ENCODE peak calls at places on chromosomes 2 and 18, in nine cellular contexts. S is upper lobe of left lung, C is heart left ventricle, O is Peyer's patch, A is brain microvascular endothelial cell, L is PC-9, F is HCT116, N is vagina, I is body of pancreas. X is an unnamed sample.

GRCh38 chr18:75654928-75655745 is 227.6 kb upstream of the SMIM21 start:
- DNase-seq in F (no peak), S (no peak), A (no peak), N (no peak), O (no peak), I (no peak), L (no peak), C (no peak), X (no peak)

GRCh38 chr18:61541673-61542072 is 208.4 kb downstream of the CDH20 start:
- DNase-seq in I (no peak), O (no peak), L (no peak), A (no peak), S (no peak), N (no peak), C (no peak), F (no peak), X (no peak)

GRCh38 chr2:9400268-9401058 is 22.9 kb downstream of the ITGB1BP1 start:
- DNase-seq in A (no peak), C (no peak), L (peak), O (no peak), N (no peak), F (no peak), I (no peak), S (no peak), X (no peak)

GRCh38 chr2:120346034-120346666 is at the start of gene INHBB:
- DNase-seq in I (no peak), C (peak), S (peak), A (no peak), L (peak), O (no peak), N (no peak), F (no peak), X (no peak)

GRCh38 chr18:63578357-63578958 is 8.7 kb upstream of the SERPINB13 start:
- DNase-seq in F (peak), O (no peak), N (no peak), S (no peak), L (peak), I (peak), C (no peak), A (peak), X (no peak)

GRCh38 chr2:236177967-236178909 is 10.1 kb upstream of the GBX2 start:
- DNase-seq in L (peak), O (peak), S (peak), N (no peak), I (peak), A (peak), C (peak), F (peak), X (peak)

GRCh38 chr2:63882395-63883130 is 40.9 kb downstream of the UGP2 start:
- DNase-seq in S (no peak), C (no peak), F (no peak), A (no peak), N (no peak), L (no peak), O (no peak), I (no peak), X (no peak)

GRCh38 chr18:25043104-25043503 is 308.9 kb downstream of the ZNF521 start:
- DNase-seq in O (no peak), L (no peak), F (no peak), C (no peak), S (no peak), A (no peak), I (no peak), N (no peak), X (no peak)

GRCh38 chr2:227033471-227034148 is 130.4 kb downstream of the COL4A4 start:
- DNase-seq in F (peak), C (no peak), L (peak), A (peak), S (peak), N (no peak), I (peak), O (peak), X (peak)

GRCh38 chr2:231684314-231685223 is 23.8 kb upstream of the PTMA start:
- DNase-seq in A (no peak), L (no peak), F (no peak), O (no peak), N (no peak), C (peak), I (peak), S (peak), X (no peak)

GRCh38 chr2:172704072-172704936 is 31.3 kb upstream of the RAPGEF4 start:
- DNase-seq in O (no peak), L (peak), S (no peak), I (peak), N (no peak), F (no peak), C (no peak), A (peak), X (no peak)

GRCh38 chr18:11304900-11305299 is 155.5 kb upstream of the PIEZO2 start:
- DNase-seq in I (no peak), O (no peak), F (no peak), L (no peak), A (no peak), S (no peak), N (no peak), C (no peak), X (no peak)

GRCh38 chr2:40457846-40458245 is 6.0 kb upstream of the SLC8A1 start:
- DNase-seq in S (no peak), A (peak), O (no peak), F (no peak), N (no peak), L (no peak), C (no peak), I (no peak), X (no peak)

GRCh38 chr2:121343191-121343590 is 58.2 kb upstream of the TFCP2L1 start:
- DNase-seq in A (no peak), O (no peak), C (no peak), L (no peak), I (no peak), N (no peak), S (no peak), F (no peak), X (no peak)

GRCh38 chr2:214293593-214293992 is 117.3 kb upstream of the VWC2L start:
- DNase-seq in A (no peak), N (no peak), L (no peak), I (no peak), F (no peak), S (no peak), O (no peak), C (no peak), X (no peak)
- TF ChIP-seq CTCF in A (no peak), N (no peak), L (no peak), I (no peak), F (no peak), S (no peak), O (no peak), C (no peak), X (no peak)

GRCh38 chr2:190158798-190159434 is 96.4 kb upstream of the MSTN start:
- DNase-seq in C (no peak), N (no peak), A (no peak), L (no peak), O (peak), I (no peak), F (no peak), S (no peak), X (no peak)
- H3K27ac ChIP-seq in C (peak), N (peak), A (no peak), L (no peak), O (no peak), I (no peak), F (no peak), S (no peak), X (no peak)

GRCh38 chr2:174486614-174487535 is at the start of gene GPR155:
- DNase-seq in C (peak), O (peak), I (peak), A (peak), F (peak), N (peak), S (peak), L (peak), X (peak)
- TF ChIP-seq CTCF in C (peak), O (peak), I (peak), A (no peak), F (no peak), N (no peak), S (no peak), L (no peak), X (no peak)

GRCh38 chr2:68046642-68047240 is 16.1 kb downstream of the C1D start:
- DNase-seq in I (no peak), F (no peak), A (no peak), S (no peak), O (no peak), N (no peak), C (no peak), L (no peak), X (no peak)
- H3K27ac ChIP-seq in I (no peak), F (no peak), A (no peak), S (no peak), O (no peak), N (no peak), C (no peak), L (no peak), X (no peak)

GRCh38 chr18:902179-902718 is 2.4 kb upstream of the ADCYAP1 start:
- DNase-seq in I (no peak), A (no peak), N (no peak), L (peak), S (no peak), F (peak), C (no peak), O (no peak), X (no peak)
- TF ChIP-seq CTCF in I (no peak), A (peak), N (no peak), L (peak), S (no peak), F (peak), C (no peak), O (no peak), X (no peak)

GRCh38 chr2:205464681-205465080 is 217.6 kb upstream of the NRP2 start:
- DNase-seq in S (no peak), O (no peak), C (no peak), L (no peak), I (no peak), F (no peak), N (no peak), A (no peak), X (no peak)

GRCh38 chr2:205463626-205464025 is 218.7 kb upstream of the NRP2 start:
- DNase-seq in A (no peak), S (no peak), N (no peak), I (no peak), O (no peak), C (no peak), L (no peak), F (no peak), X (no peak)

GRCh38 chr2:205461678-205462665 is 220.3 kb upstream of the NRP2 start:
- DNase-seq in L (no peak), O (no peak), I (no peak), S (no peak), N (no peak), A (no peak), F (no peak), C (no peak), X (no peak)

GRCh38 chr2:205462681-205463345 is 219.5 kb upstream of the NRP2 start:
- DNase-seq in N (no peak), I (no peak), O (no peak), C (no peak), F (no peak), S (no peak), A (no peak), L (no peak), X (no peak)

DNA sequence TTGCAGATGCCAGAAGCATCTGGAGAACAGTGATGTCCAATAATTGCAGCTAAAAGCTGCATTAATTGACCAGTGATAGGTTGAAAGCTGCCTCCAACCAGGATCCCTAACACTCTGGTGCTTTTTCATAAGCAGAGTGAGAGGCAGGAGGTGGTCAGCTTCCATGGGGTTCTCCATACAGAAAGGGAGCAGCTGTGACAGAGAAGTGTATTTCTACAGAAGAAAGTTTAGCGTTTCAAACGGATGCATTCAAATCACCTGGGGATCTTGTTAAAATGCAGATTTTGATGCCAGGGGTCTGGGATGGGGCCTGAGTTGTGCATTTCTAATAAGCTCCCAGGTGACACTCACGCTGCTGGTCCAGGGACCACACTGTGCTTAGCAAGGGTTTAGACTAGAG is 216.5 kb upstream of the NRP2 start:
- DNase-seq in C (no peak), A (no peak), L (no peak), S (no peak), I (no peak), N (no peak), F (no peak), O (no peak), X (no peak)
- H3K27ac ChIP-seq in C (no peak), A (no peak), L (no peak), S (no peak), I (no peak), N (no peak), F (no peak), O (no peak), X (no peak)

DNA sequence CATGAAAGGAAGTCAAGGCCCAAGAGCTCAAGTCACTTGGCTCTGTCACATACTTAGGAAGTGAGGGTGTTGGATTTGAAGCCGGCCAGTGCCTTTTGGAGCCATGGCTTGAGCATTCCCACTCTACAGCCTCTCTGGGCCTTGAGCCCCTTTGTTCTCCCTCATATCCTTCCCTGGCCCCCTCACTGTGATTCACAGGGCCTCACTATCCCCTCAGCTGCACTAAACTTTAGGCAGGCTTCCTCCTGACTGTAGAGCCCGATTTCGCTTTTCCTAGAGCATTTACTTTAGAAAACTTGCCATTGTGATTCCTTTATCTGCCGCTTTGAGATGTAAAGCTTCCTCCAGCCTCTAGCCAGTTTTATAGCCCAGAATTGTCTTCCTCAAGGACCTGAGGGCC is 107.6 kb downstream of the FBXO15 start:
- DNase-seq in N (no peak), L (no peak), I (no peak), C (no peak), O (no peak), S (no peak), F (no peak), A (no peak), X (no peak)
- TF ChIP-seq CTCF in N (no peak), L (no peak), I (no peak), C (no peak), O (no peak), S (no peak), F (no peak), A (no peak), X (no peak)

DNA sequence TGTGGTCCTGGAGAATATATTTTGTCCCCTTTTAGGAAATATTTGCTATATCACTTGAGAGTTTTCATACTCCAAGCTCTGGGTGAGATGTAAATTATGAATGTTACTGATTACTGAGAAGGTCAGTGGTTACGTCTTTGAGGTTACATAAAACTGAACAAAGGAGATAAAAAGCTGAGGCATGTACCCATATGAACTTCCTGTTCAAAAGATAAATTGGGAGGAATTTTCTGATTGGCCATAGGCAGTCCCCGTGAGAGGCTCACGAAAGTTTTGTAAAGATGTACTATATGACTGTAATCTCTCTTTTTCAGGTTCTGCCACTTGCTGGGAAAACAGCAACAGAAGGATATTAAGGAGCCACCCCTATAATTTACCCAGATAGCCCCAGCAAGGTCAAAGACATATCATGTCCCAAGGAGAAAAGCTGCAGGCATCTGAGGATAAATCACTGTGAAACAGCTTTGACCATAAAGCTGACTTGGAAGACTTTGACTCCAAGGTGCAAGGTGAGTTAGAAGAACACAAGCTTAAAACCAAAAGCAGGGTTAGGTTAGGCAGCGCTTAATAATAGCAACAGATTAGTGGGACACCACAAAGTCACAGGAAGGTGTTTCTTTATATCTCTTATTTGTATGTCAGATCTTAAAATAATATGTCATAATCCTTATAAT is 90.4 kb downstream of the OSBPL6 start:
- DNase-seq in A (no peak), C (no peak), N (no peak), F (no peak), O (no peak), I (no peak), S (no peak), L (no peak), X (no peak)
- H3K27ac ChIP-seq in A (no peak), C (no peak), N (no peak), F (no peak), O (no peak), I (no peak), S (no peak), L (no peak), X (no peak)

X was measured in stomach.